ENCODE peak calls at places on chromosomes 12 and 14, in seven cellular contexts. S is tibial artery, J is left ventricle myocardium inferior, Z is esophagus squamous epithelium, P is pancreas, D is neural progenitor cell, U is choroid plexus epithelial cell. C is an unnamed sample.

GRCh38 chr12:63844391-63845341 is at the start of gene SRGAP1:
- DNase-seq in S (peak), J (peak), Z (no peak), P (peak), D (peak), U (peak), C (no peak)

GRCh38 chr14:25400607-25401206 is 350.8 kb upstream of the STXBP6 start:
- DNase-seq in S (no peak), J (no peak), Z (no peak), P (no peak), D (peak), U (peak), C (peak)

GRCh38 chr12:81759215-81759991 is at the start of gene PPFIA2:
- DNase-seq in S (peak), J (peak), Z (no peak), P (peak), D (peak), U (peak), C (no peak)

GRCh38 chr12:34389378-34390170 is 367.3 kb downstream of the ALG10 start:
- DNase-seq in S (peak), J (no peak), Z (no peak), P (peak), D (no peak), U (no peak), C (no peak)

GRCh38 chr12:15636060-15636890 is 152.9 kb downstream of the EPS8 start:
- DNase-seq in S (no peak), J (no peak), Z (no peak), P (no peak), D (no peak), U (peak), C (no peak)

GRCh38 chr12:76237086-76237701 is 111.0 kb downstream of the BBS10 start:
- DNase-seq in S (no peak), J (no peak), Z (no peak), P (no peak), D (no peak), U (no peak), C (no peak)

GRCh38 chr14:90455100-90455571 is 58.3 kb downstream of the CALM1 start:
- DNase-seq in S (no peak), J (no peak), Z (no peak), P (no peak), D (peak), U (no peak), C (no peak)

GRCh38 chr12:77751939-77752338 is 78.8 kb upstream of the NAV3 start:
- DNase-seq in S (no peak), J (no peak), Z (no peak), P (no peak), D (no peak), U (peak), C (no peak)

GRCh38 chr12:113398346-113399290 is 5.1 kb downstream of the SDS start:
- DNase-seq in S (no peak), J (no peak), Z (no peak), P (peak), D (no peak), U (no peak), C (no peak)

GRCh38 chr12:59452746-59453145 is 143.1 kb upstream of the SLC16A7 start:
- DNase-seq in S (no peak), J (no peak), Z (no peak), P (no peak), D (no peak), U (no peak), C (no peak)

GRCh38 chr12:122517877-122518276 is 8.9 kb downstream of the RSRC2 start:
- DNase-seq in S (no peak), J (no peak), Z (no peak), P (no peak), D (no peak), U (peak), C (no peak)

GRCh38 chr12:7439579-7440505 is 4.1 kb downstream of the CD163L1 start:
- DNase-seq in S (no peak), J (no peak), Z (no peak), P (peak), D (peak), U (peak), C (no peak)

GRCh38 chr12:32002848-32003493 is 43.8 kb downstream of the RESF1 start:
- DNase-seq in S (no peak), J (no peak), Z (no peak), P (no peak), D (no peak), U (peak), C (no peak)

GRCh38 chr12:114777052-114777451 is 93.1 kb upstream of the TBX3 start:
- DNase-seq in S (no peak), J (no peak), Z (no peak), P (no peak), D (no peak), U (peak), C (no peak)

GRCh38 chr12:49961111-49961922 is at the start of gene AQP5:
- DNase-seq in S (no peak), J (no peak), Z (no peak), P (no peak), D (peak), U (no peak), C (no peak)

GRCh38 chr12:105359840-105360239 is 29.3 kb downstream of the C12orf75 start:
- DNase-seq in S (no peak), J (no peak), Z (no peak), P (no peak), D (no peak), U (peak), C (no peak)

GRCh38 chr14:105011312-105011990 is 9.4 kb downstream of the CDCA4 start:
- DNase-seq in S (no peak), J (no peak), Z (no peak), P (no peak), D (no peak), U (no peak), C (no peak)

GRCh38 chr12:51450816-51451215 is 26.2 kb downstream of the SLC4A8 start:
- DNase-seq in S (no peak), J (no peak), Z (no peak), P (no peak), D (no peak), U (no peak), C (no peak)

GRCh38 chr12:129720618-129721017 is 183.2 kb downstream of the TMEM132D start:
- DNase-seq in S (no peak), J (no peak), Z (no peak), P (no peak), D (no peak), U (no peak), C (no peak)

GRCh38 chr14:51333901-51334432 is 93.9 kb downstream of the TMX1 start:
- DNase-seq in S (no peak), J (peak), Z (no peak), P (no peak), D (no peak), U (no peak), C (no peak)

GRCh38 chr12:124722871-124723270 is 140.8 kb downstream of the SCARB1 start:
- DNase-seq in S (no peak), J (no peak), Z (no peak), P (no peak), D (no peak), U (no peak), C (no peak)

GRCh38 chr14:103014466-103015319 is 42.7 kb downstream of the CDC42BPB start:
- DNase-seq in S (no peak), J (no peak), Z (no peak), P (no peak), D (peak), U (peak), C (no peak)

GRCh38 chr14:90970167-90970600 is 90.3 kb downstream of the RPS6KA5 start:
- DNase-seq in S (no peak), J (no peak), Z (no peak), P (no peak), D (no peak), U (peak), C (peak)

GRCh38 chr12:91406920-91407341 is 224.3 kb upstream of the DCN start:
- DNase-seq in S (no peak), J (no peak), Z (no peak), P (no peak), D (no peak), U (peak), C (peak)

GRCh38 chr14:88829685-88830302 is 5.3 kb downstream of the TTC8 start:
- DNase-seq in S (no peak), J (no peak), Z (no peak), P (no peak), D (no peak), U (no peak), C (no peak)

GRCh38 chr14:99388286-99388685 is 92.4 kb downstream of the SETD3 start:
- DNase-seq in S (no peak), J (no peak), Z (no peak), P (no peak), D (no peak), U (no peak), C (no peak)

GRCh38 chr12:47218191-47218654 is 138.5 kb upstream of the AMIGO2 start:
- DNase-seq in S (no peak), J (no peak), Z (no peak), P (no peak), D (no peak), U (no peak), C (no peak)
- H3K4me3 ChIP-seq in S (no peak), J (no peak), Z (no peak), P (no peak), D (no peak), U (no peak), C (peak)

GRCh38 chr12:116609715-116610114 is 50.5 kb downstream of the MAP1LC3B2 start:
- DNase-seq in S (no peak), J (no peak), Z (no peak), P (no peak), D (peak), U (no peak), C (no peak)
- TF ChIP-seq CTCF in S (no peak), J (peak), Z (no peak), P (no peak), D (peak), U (peak), C (peak)

GRCh38 chr12:54216580-54217308 is 28.0 kb upstream of the SMUG1 start:
- DNase-seq in S (peak), J (peak), Z (no peak), P (no peak), D (peak), U (peak), C (peak)

GRCh38 chr12:54217309-54217661 is 28.5 kb upstream of the SMUG1 start:
- DNase-seq in S (no peak), J (no peak), Z (no peak), P (no peak), D (no peak), U (no peak), C (no peak)

GRCh38 chr12:54215990-54216579 is 27.3 kb upstream of the SMUG1 start:
- DNase-seq in S (no peak), J (peak), Z (no peak), P (peak), D (no peak), U (no peak), C (peak)

GRCh38 chr12:54220092-54220557 is 31.3 kb upstream of the SMUG1 start:
- DNase-seq in S (peak), J (peak), Z (no peak), P (no peak), D (peak), U (peak), C (peak)

DNA sequence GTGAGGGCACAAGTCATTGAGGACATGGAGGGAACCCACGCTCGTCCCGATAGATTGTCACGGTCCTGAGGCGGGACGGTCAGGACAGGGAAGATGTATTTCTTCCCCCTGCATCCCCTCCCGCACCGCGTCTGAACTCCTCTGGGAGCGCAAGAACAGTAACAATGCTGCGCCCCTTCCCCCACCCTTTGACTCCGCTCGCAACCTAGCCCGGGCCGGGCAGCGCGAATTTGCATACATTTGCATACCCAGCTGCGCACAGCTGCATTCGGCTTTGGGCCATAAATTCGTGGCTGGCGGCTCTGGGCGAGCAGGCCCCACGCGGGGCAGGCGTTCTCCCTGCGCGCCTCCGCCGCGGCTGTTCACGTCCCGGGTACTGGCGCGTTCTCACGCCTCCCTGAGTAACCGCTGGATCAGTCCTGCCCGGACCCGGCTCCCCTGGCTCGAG is 29.0 kb upstream of the SMUG1 start:
- DNase-seq in S (no peak), J (peak), Z (no peak), P (peak), D (peak), U (peak), C (peak)
- H3K4me3 ChIP-seq in S (peak), J (peak), Z (peak), P (no peak), D (peak), U (peak), C (peak)

GRCh38 chr14:82385043-82385442 is 851.4 kb upstream of the SEL1L start:
- DNase-seq in S (no peak), J (no peak), Z (no peak), P (no peak), D (no peak), U (peak), C (no peak)
- TF ChIP-seq CTCF in S (no peak), J (no peak), Z (no peak), P (no peak), D (no peak), U (no peak), C (no peak)

GRCh38 chr14:83712730-83713129 is 1817.2 kb upstream of the FLRT2 start:
- DNase-seq in S (no peak), J (no peak), Z (no peak), P (no peak), D (no peak), U (no peak), C (no peak)

GRCh38 chr14:83714141-83714540 is 1815.8 kb upstream of the FLRT2 start:
- DNase-seq in S (no peak), J (no peak), Z (no peak), P (no peak), D (no peak), U (no peak), C (no peak)

GRCh38 chr14:83709116-83709515 is 1820.8 kb upstream of the FLRT2 start:
- DNase-seq in S (no peak), J (no peak), Z (no peak), P (no peak), D (no peak), U (peak), C (no peak)

DNA sequence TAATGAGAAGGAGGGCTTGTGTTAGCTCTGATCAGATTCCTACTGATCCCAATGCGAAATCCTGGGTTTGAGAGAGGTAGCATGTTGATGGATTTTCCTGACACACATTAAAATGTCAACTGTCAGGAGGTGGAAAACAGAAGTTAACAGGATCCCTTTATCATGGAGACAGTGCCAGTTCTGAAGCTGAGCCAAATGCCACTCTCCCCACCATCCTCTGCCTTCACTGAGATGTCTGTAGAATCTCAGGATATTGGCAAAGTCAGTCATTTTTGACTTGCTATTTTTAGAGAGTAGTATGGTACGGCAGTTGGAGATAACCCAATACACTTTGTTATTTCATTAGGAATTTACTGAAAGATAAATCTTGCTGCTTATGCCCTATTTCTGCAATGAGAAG is 1816.2 kb upstream of the FLRT2 start:
- DNase-seq in S (no peak), J (no peak), Z (no peak), P (no peak), D (no peak), U (no peak), C (no peak)
- H3K4me3 ChIP-seq in S (no peak), J (no peak), Z (no peak), P (no peak), D (no peak), U (no peak), C (no peak)

GRCh38 chr12:131981388-131981787 is 31.6 kb downstream of the EP400 start:
- DNase-seq in S (no peak), J (no peak), Z (no peak), P (no peak), D (no peak), U (no peak), C (no peak)

GRCh38 chr12:131985145-131985875 is 35.6 kb downstream of the EP400 start:
- DNase-seq in S (no peak), J (peak), Z (no peak), P (no peak), D (no peak), U (no peak), C (no peak)

GRCh38 chr12:131982041-131982440 is 32.3 kb downstream of the EP400 start:
- DNase-seq in S (no peak), J (no peak), Z (no peak), P (no peak), D (no peak), U (no peak), C (no peak)

GRCh38 chr12:131983554-131983953 is 33.8 kb downstream of the EP400 start:
- DNase-seq in S (no peak), J (no peak), Z (no peak), P (no peak), D (no peak), U (no peak), C (no peak)

DNA sequence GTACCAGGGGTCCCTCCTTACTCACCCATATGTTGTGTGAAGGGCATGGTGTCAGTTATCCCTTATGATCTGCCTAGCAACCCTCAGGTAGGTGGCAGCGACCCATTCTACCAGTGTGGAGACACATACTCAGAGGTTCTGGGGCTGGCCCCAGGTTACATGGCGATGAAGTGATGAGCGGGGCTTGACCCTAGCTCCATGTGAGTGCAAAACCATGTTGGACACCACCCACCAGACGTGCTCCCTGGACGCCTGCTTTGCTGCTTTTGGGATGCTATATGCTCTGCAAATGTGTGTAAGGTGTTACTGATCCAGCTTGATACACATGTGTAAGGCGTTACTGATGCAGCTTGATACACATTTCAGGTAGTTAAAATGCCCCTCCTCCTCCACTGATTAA is 33.3 kb downstream of the EP400 start:
- DNase-seq in S (no peak), J (no peak), Z (no peak), P (no peak), D (no peak), U (no peak), C (no peak)
- TF ChIP-seq CTCF in S (no peak), J (no peak), Z (no peak), P (no peak), D (no peak), U (no peak), C (no peak)

DNA sequence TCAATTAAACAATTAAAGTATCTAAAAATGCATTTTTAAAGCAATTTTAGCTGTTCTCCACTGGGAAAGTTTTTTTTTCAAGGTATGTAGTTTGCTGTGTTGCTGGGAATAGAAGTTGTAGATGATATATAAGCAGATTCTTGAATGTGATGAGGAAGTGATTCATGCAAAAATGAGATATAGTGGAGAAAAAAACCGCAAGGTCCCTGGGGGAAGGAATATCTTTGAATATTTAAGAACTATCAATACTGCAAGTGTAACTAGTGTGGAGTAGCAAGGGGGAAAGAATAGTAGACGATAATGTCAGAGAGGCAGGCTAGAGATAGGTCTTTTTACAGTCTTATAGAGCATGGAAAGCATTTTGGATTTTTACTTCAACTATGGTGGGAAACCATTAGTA is 42.5 kb downstream of the PTCSC3 start:
- DNase-seq in S (no peak), J (no peak), Z (no peak), P (no peak), D (no peak), U (no peak), C (no peak)
- H3K4me3 ChIP-seq in S (no peak), J (no peak), Z (no peak), P (no peak), D (no peak), U (no peak), C (no peak)